ENCODE peak calls at places on chromosomes 1 and 21, in five cellular contexts. One of them, this sample, is unnamed.
A peak's percentile ranks its signal among the peaks of the same experiment; 100 is the strongest.

GRCh38 chr1:82979593-82980230 is 1019.2 kb downstream of the TTLL7 start:
- DNase-seq in CD4-positive, alpha-beta T cell: no peak
- DNase-seq in Peyer's patch: no peak
- DNase-seq in IMR-90: no peak
- DNase-seq in heart right ventricle: no peak
- DNase-seq in this sample: no peak

GRCh38 chr1:170893655-170894297 is 41.6 kb upstream of the MROH9 start:
- DNase-seq in Peyer's patch: no peak
- DNase-seq in IMR-90: no peak
- DNase-seq in CD4-positive, alpha-beta T cell: no peak
- DNase-seq in heart right ventricle: no peak
- DNase-seq in this sample: peak; percentile 52

GRCh38 chr1:86409416-86410021 is 13.4 kb upstream of the ODF2L start:
- DNase-seq in heart right ventricle: no peak
- DNase-seq in IMR-90: no peak
- DNase-seq in CD4-positive, alpha-beta T cell: no peak
- DNase-seq in Peyer's patch: peak; percentile 62
- DNase-seq in this sample: no peak

GRCh38 chr1:245687636-245688535 is 533.1 kb downstream of the KIF26B start:
- DNase-seq in Peyer's patch: no peak
- DNase-seq in IMR-90: no peak
- DNase-seq in CD4-positive, alpha-beta T cell: no peak
- DNase-seq in heart right ventricle: no peak
- DNase-seq in this sample: no peak

GRCh38 chr1:179303173-179303572 is 9.6 kb downstream of the SOAT1 start:
- DNase-seq in heart right ventricle: no peak
- DNase-seq in Peyer's patch: no peak
- DNase-seq in CD4-positive, alpha-beta T cell: no peak
- DNase-seq in IMR-90: no peak
- DNase-seq in this sample: no peak

GRCh38 chr1:64516803-64517568 is 47.1 kb downstream of the CACHD1 start:
- DNase-seq in heart right ventricle: no peak
- DNase-seq in Peyer's patch: no peak
- DNase-seq in IMR-90: peak; percentile 52
- DNase-seq in CD4-positive, alpha-beta T cell: no peak
- DNase-seq in this sample: peak; percentile 41

GRCh38 chr1:109619655-109620395 is at the start of gene AMPD2:
- DNase-seq in IMR-90: peak; percentile 89
- DNase-seq in Peyer's patch: peak; percentile 88
- DNase-seq in CD4-positive, alpha-beta T cell: peak; percentile 57
- DNase-seq in heart right ventricle: peak; percentile 81
- DNase-seq in this sample: peak; percentile 74

GRCh38 chr1:93443456-93443855 is 4.5 kb upstream of the FNBP1L start:
- DNase-seq in IMR-90: no peak
- DNase-seq in heart right ventricle: no peak
- DNase-seq in CD4-positive, alpha-beta T cell: no peak
- DNase-seq in Peyer's patch: no peak
- DNase-seq in this sample: no peak

GRCh38 chr1:217917277-217917887 is 286.2 kb downstream of the SPATA17 start:
- DNase-seq in CD4-positive, alpha-beta T cell: no peak
- DNase-seq in heart right ventricle: no peak
- DNase-seq in IMR-90: no peak
- DNase-seq in Peyer's patch: no peak
- DNase-seq in this sample: no peak

GRCh38 chr1:206429421-206429820 is 40.9 kb upstream of the IKBKE start:
- DNase-seq in Peyer's patch: no peak
- DNase-seq in CD4-positive, alpha-beta T cell: no peak
- DNase-seq in heart right ventricle: no peak
- DNase-seq in IMR-90: no peak
- DNase-seq in this sample: no peak

GRCh38 chr1:54804471-54805132 is 3.5 kb upstream of the TTC22 start:
- DNase-seq in CD4-positive, alpha-beta T cell: no peak
- DNase-seq in Peyer's patch: peak; percentile 77
- DNase-seq in heart right ventricle: no peak
- DNase-seq in IMR-90: peak; percentile 4
- DNase-seq in this sample: peak; percentile 7

GRCh38 chr1:43930168-43930948 is 3.2 kb upstream of the ARTN start:
- DNase-seq in heart right ventricle: no peak
- DNase-seq in CD4-positive, alpha-beta T cell: no peak
- DNase-seq in Peyer's patch: no peak
- DNase-seq in IMR-90: no peak
- DNase-seq in this sample: no peak

GRCh38 chr1:177014325-177014724 is 150.2 kb downstream of the ASTN1 start:
- DNase-seq in heart right ventricle: no peak
- DNase-seq in Peyer's patch: no peak
- DNase-seq in CD4-positive, alpha-beta T cell: no peak
- DNase-seq in IMR-90: no peak
- DNase-seq in this sample: no peak

GRCh38 chr1:71101839-71102376 is 21.1 kb upstream of the ZRANB2 start:
- DNase-seq in IMR-90: no peak
- DNase-seq in CD4-positive, alpha-beta T cell: no peak
- DNase-seq in Peyer's patch: no peak
- DNase-seq in heart right ventricle: no peak
- DNase-seq in this sample: no peak

GRCh38 chr1:23593556-23594148 is 34.4 kb upstream of the ID3 start:
- DNase-seq in IMR-90: peak; percentile 59
- DNase-seq in heart right ventricle: no peak
- DNase-seq in Peyer's patch: peak; percentile 60
- DNase-seq in CD4-positive, alpha-beta T cell: no peak
- DNase-seq in this sample: no peak

GRCh38 chr1:182235604-182235951 is 156.0 kb downstream of the GLUL start:
- DNase-seq in heart right ventricle: no peak
- DNase-seq in IMR-90: no peak
- DNase-seq in Peyer's patch: no peak
- DNase-seq in CD4-positive, alpha-beta T cell: no peak
- DNase-seq in this sample: no peak

GRCh38 chr1:29967261-29967660 is 730.9 kb downstream of the PTPRU start:
- DNase-seq in IMR-90: no peak
- DNase-seq in Peyer's patch: no peak
- DNase-seq in CD4-positive, alpha-beta T cell: no peak
- DNase-seq in heart right ventricle: no peak
- DNase-seq in this sample: no peak

GRCh38 chr1:26838474-26839338 is 12.2 kb downstream of the ZDHHC18 start:
- DNase-seq in IMR-90: no peak
- DNase-seq in Peyer's patch: peak; percentile 82
- DNase-seq in CD4-positive, alpha-beta T cell: no peak
- DNase-seq in heart right ventricle: no peak
- DNase-seq in this sample: no peak

GRCh38 chr1:171081220-171081993 is 9.3 kb upstream of the FMO3 start:
- DNase-seq in CD4-positive, alpha-beta T cell: no peak
- DNase-seq in Peyer's patch: no peak
- DNase-seq in heart right ventricle: no peak
- DNase-seq in IMR-90: peak; percentile 64
- DNase-seq in this sample: peak; percentile 4

GRCh38 chr1:206921772-206922265 is at the start of gene FCMR:
- DNase-seq in Peyer's patch: peak; percentile 86
- DNase-seq in IMR-90: no peak
- DNase-seq in heart right ventricle: no peak
- DNase-seq in CD4-positive, alpha-beta T cell: peak; percentile 29
- DNase-seq in this sample: no peak

GRCh38 chr1:151680391-151680790 is 36.2 kb downstream of the CELF3 start:
- DNase-seq in IMR-90: peak; percentile 24
- DNase-seq in CD4-positive, alpha-beta T cell: no peak
- DNase-seq in heart right ventricle: no peak
- DNase-seq in Peyer's patch: no peak
- DNase-seq in this sample: peak; percentile 26

GRCh38 chr1:154404984-154405761 is at the start of gene IL6R:
- DNase-seq in CD4-positive, alpha-beta T cell: peak; percentile 72
- DNase-seq in Peyer's patch: peak; percentile 95
- DNase-seq in IMR-90: peak; percentile 93
- DNase-seq in heart right ventricle: peak; percentile 91
- DNase-seq in this sample: peak; percentile 94

GRCh38 chr1:173477286-173478098 is at the start of gene PRDX6:
- DNase-seq in heart right ventricle: no peak
- DNase-seq in Peyer's patch: peak; percentile 94
- DNase-seq in CD4-positive, alpha-beta T cell: peak; percentile 81
- DNase-seq in IMR-90: peak; percentile 79
- DNase-seq in this sample: no peak

GRCh38 chr1:25576459-25577150 is 33.2 kb downstream of the LDLRAP1 start:
- DNase-seq in heart right ventricle: no peak
- DNase-seq in Peyer's patch: no peak
- DNase-seq in CD4-positive, alpha-beta T cell: no peak
- DNase-seq in IMR-90: no peak
- DNase-seq in this sample: no peak

GRCh38 chr1:27010226-27010994 is 2.2 kb downstream of the TENT5B start:
- DNase-seq in Peyer's patch: no peak
- DNase-seq in CD4-positive, alpha-beta T cell: no peak
- DNase-seq in IMR-90: no peak
- DNase-seq in heart right ventricle: no peak
- DNase-seq in this sample: no peak

GRCh38 chr21:38527737-38528136 is 29.5 kb upstream of the ERG start:
- DNase-seq in IMR-90: no peak
- DNase-seq in Peyer's patch: peak; percentile 71
- DNase-seq in CD4-positive, alpha-beta T cell: no peak
- DNase-seq in heart right ventricle: no peak
- DNase-seq in this sample: no peak

GRCh38 chr1:154972517-154973343 is 1.8 kb upstream of the CKS1B start:
- DNase-seq in heart right ventricle: peak; percentile 38
- DNase-seq in IMR-90: peak; percentile 95
- DNase-seq in Peyer's patch: peak; percentile 74
- DNase-seq in CD4-positive, alpha-beta T cell: no peak
- DNase-seq in this sample: peak; percentile 95

GRCh38 chr1:17185485-17185860 is 19.5 kb upstream of the PADI1 start:
- DNase-seq in Peyer's patch: no peak
- DNase-seq in IMR-90: no peak
- DNase-seq in heart right ventricle: no peak
- DNase-seq in CD4-positive, alpha-beta T cell: no peak
- DNase-seq in this sample: no peak

GRCh38 chr1:33623811-33624210 is 151.4 kb downstream of the ZSCAN20 start:
- DNase-seq in heart right ventricle: no peak
- DNase-seq in IMR-90: no peak
- DNase-seq in CD4-positive, alpha-beta T cell: no peak
- DNase-seq in Peyer's patch: no peak
- DNase-seq in this sample: no peak

GRCh38 chr1:193060938-193061337 is 1.5 kb downstream of the RO60 start:
- DNase-seq in CD4-positive, alpha-beta T cell: no peak
- DNase-seq in Peyer's patch: no peak
- DNase-seq in heart right ventricle: no peak
- DNase-seq in IMR-90: peak; percentile 22
- DNase-seq in this sample: peak; percentile 9

GRCh38 chr1:47465605-47466004 is 27.8 kb downstream of the FOXD2 start:
- DNase-seq in IMR-90: no peak
- DNase-seq in CD4-positive, alpha-beta T cell: no peak
- DNase-seq in heart right ventricle: no peak
- DNase-seq in Peyer's patch: no peak
- DNase-seq in this sample: no peak

GRCh38 chr1:90729484-90730246 is 12.6 kb upstream of the BARHL2 start:
- DNase-seq in IMR-90: no peak
- DNase-seq in heart right ventricle: no peak
- DNase-seq in CD4-positive, alpha-beta T cell: no peak
- DNase-seq in Peyer's patch: no peak
- DNase-seq in this sample: no peak

GRCh38 chr1:167460836-167461235 is 57.5 kb downstream of the CD247 start:
- DNase-seq in heart right ventricle: no peak
- DNase-seq in IMR-90: no peak
- DNase-seq in Peyer's patch: peak; percentile 48
- DNase-seq in CD4-positive, alpha-beta T cell: peak; percentile 46
- DNase-seq in this sample: no peak

GRCh38 chr1:88013485-88013884 is 670.6 kb upstream of the PKN2 start:
- DNase-seq in IMR-90: no peak
- DNase-seq in Peyer's patch: no peak
- DNase-seq in heart right ventricle: no peak
- DNase-seq in CD4-positive, alpha-beta T cell: no peak
- DNase-seq in this sample: no peak

GRCh38 chr1:229217716-229218115 is 53.2 kb upstream of the RAB4A start:
- DNase-seq in CD4-positive, alpha-beta T cell: no peak
- DNase-seq in heart right ventricle: no peak
- DNase-seq in Peyer's patch: no peak
- DNase-seq in IMR-90: no peak
- DNase-seq in this sample: no peak
- TF ChIP-seq CTCF in CD4-positive, alpha-beta T cell: no peak
- TF ChIP-seq CTCF in heart right ventricle: no peak
- TF ChIP-seq CTCF in Peyer's patch: no peak
- TF ChIP-seq CTCF in IMR-90: no peak
- TF ChIP-seq CTCF in this sample: no peak

GRCh38 chr1:160062134-160062533 is 7.8 kb downstream of the KCNJ10 start:
- DNase-seq in IMR-90: no peak
- DNase-seq in CD4-positive, alpha-beta T cell: no peak
- DNase-seq in heart right ventricle: no peak
- DNase-seq in Peyer's patch: no peak
- DNase-seq in this sample: no peak

GRCh38 chr1:160058087-160058486 is 11.9 kb downstream of the KCNJ10 start:
- DNase-seq in Peyer's patch: no peak
- DNase-seq in heart right ventricle: no peak
- DNase-seq in IMR-90: no peak
- DNase-seq in CD4-positive, alpha-beta T cell: no peak
- DNase-seq in this sample: no peak

GRCh38 chr1:160064164-160064563 is 5.8 kb downstream of the KCNJ10 start:
- DNase-seq in Peyer's patch: no peak
- DNase-seq in CD4-positive, alpha-beta T cell: no peak
- DNase-seq in heart right ventricle: no peak
- DNase-seq in IMR-90: no peak
- DNase-seq in this sample: no peak

GRCh38 chr1:160064746-160065145 is 5.2 kb downstream of the KCNJ10 start:
- DNase-seq in CD4-positive, alpha-beta T cell: no peak
- DNase-seq in Peyer's patch: peak; percentile 40
- DNase-seq in IMR-90: no peak
- DNase-seq in heart right ventricle: no peak
- DNase-seq in this sample: no peak

GRCh38 chr1:160061376-160062100 is 8.4 kb downstream of the KCNJ10 start:
- DNase-seq in CD4-positive, alpha-beta T cell: no peak
- DNase-seq in Peyer's patch: no peak
- DNase-seq in heart right ventricle: no peak
- DNase-seq in IMR-90: no peak
- DNase-seq in this sample: no peak
- TF ChIP-seq CTCF in CD4-positive, alpha-beta T cell: no peak
- TF ChIP-seq CTCF in Peyer's patch: no peak
- TF ChIP-seq CTCF in heart right ventricle: no peak
- TF ChIP-seq CTCF in IMR-90: no peak
- TF ChIP-seq CTCF in this sample: no peak

GRCh38 chr21:37032293-37032692 is 25.8 kb downstream of the RIPPLY3 start:
- DNase-seq in IMR-90: no peak
- DNase-seq in Peyer's patch: no peak
- DNase-seq in heart right ventricle: no peak
- DNase-seq in CD4-positive, alpha-beta T cell: no peak
- DNase-seq in this sample: no peak

GRCh38 chr21:37030864-37031263 is 24.4 kb downstream of the RIPPLY3 start:
- DNase-seq in heart right ventricle: no peak
- DNase-seq in IMR-90: no peak
- DNase-seq in CD4-positive, alpha-beta T cell: no peak
- DNase-seq in Peyer's patch: no peak
- DNase-seq in this sample: no peak

GRCh38 chr21:37032877-37033471 is 26.5 kb downstream of the RIPPLY3 start:
- DNase-seq in Peyer's patch: peak; percentile 57
- DNase-seq in heart right ventricle: no peak
- DNase-seq in CD4-positive, alpha-beta T cell: no peak
- DNase-seq in IMR-90: peak; percentile 81
- DNase-seq in this sample: peak; percentile 71

GRCh38 chr21:37028579-37028978 is 22.1 kb downstream of the RIPPLY3 start:
- DNase-seq in IMR-90: no peak
- DNase-seq in CD4-positive, alpha-beta T cell: no peak
- DNase-seq in heart right ventricle: no peak
- DNase-seq in Peyer's patch: no peak
- DNase-seq in this sample: no peak
- TF ChIP-seq CTCF in IMR-90: no peak
- TF ChIP-seq CTCF in CD4-positive, alpha-beta T cell: no peak
- TF ChIP-seq CTCF in heart right ventricle: no peak
- TF ChIP-seq CTCF in Peyer's patch: no peak
- TF ChIP-seq CTCF in this sample: peak; percentile 34

GRCh38 chr1:14366361-14367018 is 232.0 kb upstream of the KAZN start:
- DNase-seq in IMR-90: no peak
- DNase-seq in CD4-positive, alpha-beta T cell: no peak
- DNase-seq in Peyer's patch: no peak
- DNase-seq in heart right ventricle: peak; percentile 50
- DNase-seq in this sample: no peak
- TF ChIP-seq CTCF in IMR-90: no peak
- TF ChIP-seq CTCF in CD4-positive, alpha-beta T cell: no peak
- TF ChIP-seq CTCF in Peyer's patch: no peak
- TF ChIP-seq CTCF in heart right ventricle: no peak
- TF ChIP-seq CTCF in this sample: no peak

This sample was measured in HFFc6.